ENCODE peak calls at places on chromosomes 1 and 21, in five cellular contexts. S, Q, K, E and M are unnamed samples.
A peak's percentile ranks its signal among the peaks of the same experiment; 100 is the strongest.

GRCh38 chr1:168330285-168330684 is 49.6 kb downstream of the TBX19 start:
- DNase-seq in S (no peak), Q (no peak), K (no peak), E (no peak), M (no peak)

GRCh38 chr1:30742963-30743559 is 14.5 kb downstream of the LAPTM5 start:
- DNase-seq in S (no peak), Q (no peak), K (no peak), E (no peak), M (no peak)

GRCh38 chr21:35051287-35051818 is 2.3 kb upstream of the RUNX1 start:
- DNase-seq in S (peak; percentile 91), Q (peak; percentile 91), K (no peak), E (peak; percentile 87), M (peak; percentile 66)

GRCh38 chr1:183214021-183214970 is 28.2 kb downstream of the LAMC2 start:
- DNase-seq in S (no peak), Q (no peak), K (no peak), E (no peak), M (no peak)

GRCh38 chr1:3065797-3066196 is 3.2 kb upstream of the PRDM16 start:
- DNase-seq in S (no peak), Q (no peak), K (peak; percentile 31), E (no peak), M (no peak)

GRCh38 chr21:17780539-17780938 is 38.6 kb downstream of the C21orf91 start:
- DNase-seq in S (no peak), Q (no peak), K (no peak), E (no peak), M (peak; percentile 29)

GRCh38 chr1:15937146-15937545 is 38.8 kb downstream of the ZBTB17 start:
- DNase-seq in S (no peak), Q (no peak), K (no peak), E (no peak), M (no peak)

GRCh38 chr1:247330548-247331171 is 1.0 kb downstream of the ZNF496 start:
- DNase-seq in S (no peak), Q (no peak), K (no peak), E (no peak), M (peak; percentile 13)

GRCh38 chr1:154810571-154810970 is 59.5 kb downstream of the KCNN3 start:
- DNase-seq in S (no peak), Q (no peak), K (no peak), E (no peak), M (no peak)

GRCh38 chr1:108125312-108126138 is 74.6 kb downstream of the SLC25A24 start:
- DNase-seq in S (peak; percentile 62), Q (peak; percentile 86), K (peak; percentile 72), E (peak; percentile 63), M (peak; percentile 73)

GRCh38 chr1:108129999-108130398 is 70.1 kb downstream of the SLC25A24 start:
- DNase-seq in S (no peak), Q (no peak), K (no peak), E (no peak), M (no peak)

DNA sequence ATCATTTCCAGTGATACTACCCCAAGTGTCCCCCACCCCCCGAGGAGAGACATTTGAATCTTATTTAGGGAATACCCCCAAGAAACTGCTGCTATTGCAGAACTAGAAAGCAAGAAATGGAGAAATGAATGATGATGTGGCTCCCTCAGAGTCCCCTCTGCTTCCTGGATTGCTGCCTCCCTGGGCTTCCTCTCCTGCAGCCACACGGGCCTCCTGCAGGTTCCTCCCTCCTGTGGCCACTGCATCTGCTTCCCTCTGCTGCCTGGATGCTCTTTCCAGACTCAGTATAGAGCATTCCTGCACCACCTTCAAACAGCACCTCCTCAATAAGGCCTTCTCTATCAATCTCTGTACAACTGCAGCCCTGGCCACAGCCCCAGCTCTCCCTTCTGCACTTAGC is 69.3 kb downstream of the SLC25A24 start:
- DNase-seq in S (no peak), Q (no peak), K (no peak), E (no peak), M (no peak)
- TF ChIP-seq CTCF in S (no peak), Q (no peak), K (no peak), E (no peak), M (no peak)

GRCh38 chr1:95532335-95532734 is 298.3 kb downstream of the RWDD3 start:
- DNase-seq in S (no peak), Q (no peak), K (no peak), E (no peak), M (no peak)
- TF ChIP-seq CTCF in S (no peak), Q (no peak), K (no peak), E (no peak), M (no peak)

GRCh38 chr1:79380078-79380477 is 373.5 kb upstream of the ADGRL4 start:
- DNase-seq in S (no peak), Q (no peak), K (no peak), E (no peak), M (no peak)
- TF ChIP-seq CTCF in S (no peak), Q (no peak), K (no peak), E (no peak), M (no peak)

GRCh38 chr1:54792686-54793282 is 8.3 kb downstream of the TTC22 start:
- DNase-seq in S (no peak), Q (no peak), K (peak; percentile 66), E (no peak), M (no peak)

GRCh38 chr1:54795100-54795665 is 5.9 kb downstream of the TTC22 start:
- DNase-seq in S (no peak), Q (no peak), K (no peak), E (no peak), M (no peak)

GRCh38 chr1:54794401-54795099 is 6.6 kb downstream of the TTC22 start:
- DNase-seq in S (no peak), Q (peak; percentile 54), K (no peak), E (peak; percentile 84), M (no peak)

GRCh38 chr1:54788462-54788861 is 12.7 kb downstream of the TTC22 start:
- DNase-seq in S (no peak), Q (no peak), K (no peak), E (no peak), M (no peak)

GRCh38 chr1:54791880-54792522 is 9.1 kb downstream of the TTC22 start:
- DNase-seq in S (no peak), Q (peak; percentile 68), K (no peak), E (peak; percentile 68), M (no peak)
- TF ChIP-seq CTCF in S (no peak), Q (peak; percentile 80), K (peak; percentile 77), E (peak; percentile 56), M (peak; percentile 8)

DNA sequence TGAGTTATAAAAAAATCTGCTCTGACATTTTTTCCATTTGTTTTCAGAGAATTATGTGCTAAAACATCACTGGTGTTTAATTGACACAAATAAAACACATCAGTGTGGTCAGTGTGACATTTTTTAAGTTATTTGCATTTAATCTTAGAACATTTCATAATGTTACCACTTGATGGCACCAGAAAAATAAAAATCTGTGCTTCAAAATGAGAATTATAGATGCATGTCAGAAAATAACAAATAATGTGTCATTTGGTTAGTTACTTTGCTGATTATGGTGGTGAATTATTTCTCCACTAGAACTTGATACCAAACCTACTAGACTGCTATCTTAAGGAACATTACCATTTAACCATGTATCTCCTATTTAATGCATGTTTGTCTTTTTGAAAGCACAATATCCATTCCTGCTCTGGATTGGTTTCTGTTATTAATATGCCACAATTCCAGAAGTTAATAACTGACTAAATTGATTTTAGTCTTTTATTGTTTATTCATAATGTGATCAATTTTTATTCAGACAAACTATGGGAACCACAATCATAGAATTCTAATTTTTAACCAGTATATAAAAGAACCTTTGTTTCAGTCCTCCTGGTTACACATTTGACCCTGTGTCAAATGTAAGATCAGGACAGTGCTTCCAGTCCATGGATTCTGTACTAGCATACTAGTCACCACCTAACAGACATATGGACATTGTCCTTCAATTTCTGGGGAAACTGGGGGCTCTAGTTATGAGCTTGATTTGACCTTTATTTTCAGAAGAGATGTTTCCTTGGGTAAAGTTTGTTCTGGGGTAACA is 81.0 kb downstream of the RPS6KC1 start:
- DNase-seq in S (no peak), Q (no peak), K (no peak), E (no peak), M (no peak)
- TF ChIP-seq CTCF in S (no peak), Q (no peak), K (no peak), E (no peak), M (no peak)

GRCh38 chr1:53461329-53462044 is 2.3 kb downstream of the DMRTB1 start:
- DNase-seq in S (no peak), Q (no peak), K (no peak), E (no peak), M (no peak)
- TF ChIP-seq CTCF in S (no peak), Q (no peak), K (no peak), E (no peak), M (no peak)